ENCODE peak calls at places on chromosomes 5 and 9, in five cellular contexts. D is stomach, G is ovary, P is Peyer's patch, Q is adrenal gland. Y is an unnamed sample.

GRCh38 chr5:87169300-87169991 is 98.2 kb upstream of the RASA1 start:
- DNase-seq in G (no peak), P (no peak), Q (no peak), D (no peak), Y (no peak)

GRCh38 chr5:172920447-172920849 is 38.8 kb upstream of the RPL26L1 start:
- DNase-seq in G (no peak), Q (peak), P (no peak), D (no peak), Y (no peak)

GRCh38 chr9:69016366-69017096 is 2.6 kb upstream of the PRKACG start:
- DNase-seq in P (no peak), Q (no peak), G (no peak), D (no peak), Y (no peak)

GRCh38 chr9:130682490-130683121 is 11.0 kb upstream of the EXOSC2 start:
- DNase-seq in Q (peak), G (peak), P (peak), D (peak), Y (peak)

GRCh38 chr5:121144764-121145163 is 680.7 kb downstream of the PRR16 start:
- DNase-seq in Q (no peak), G (no peak), D (no peak), P (no peak), Y (peak)

GRCh38 chr5:16886366-16886736 is 49.7 kb downstream of the MYO10 start:
- DNase-seq in G (peak), D (no peak), Q (peak), P (no peak), Y (no peak)

GRCh38 chr9:68560131-68560844 is 19.6 kb upstream of the TMEM252 start:
- DNase-seq in D (peak), Q (peak), P (no peak), G (peak), Y (peak)

GRCh38 chr5:179227196-179227577 is 118.1 kb downstream of the ADAMTS2 start:
- DNase-seq in P (peak), G (no peak), Q (no peak), D (no peak), Y (no peak)

GRCh38 chr9:112239284-112239683 is 64.2 kb upstream of the SUSD1 start:
- DNase-seq in D (no peak), Q (no peak), P (no peak), G (no peak), Y (no peak)

GRCh38 chr9:134130503-134131375 is 5.1 kb upstream of the WDR5 start:
- DNase-seq in P (no peak), Q (peak), D (peak), G (peak), Y (no peak)

GRCh38 chr5:170832241-170832640 is 29.6 kb upstream of the RANBP17 start:
- DNase-seq in D (no peak), G (no peak), Q (no peak), P (no peak), Y (no peak)

GRCh38 chr5:58080573-58080972 is 379.3 kb downstream of the PLK2 start:
- DNase-seq in P (no peak), Q (no peak), G (no peak), D (no peak), Y (no peak)

GRCh38 chr9:72635197-72635596 is 113.8 kb downstream of the TMC1 start:
- DNase-seq in P (no peak), G (no peak), D (no peak), Q (no peak), Y (peak)

GRCh38 chr9:21687351-21687750 is 115.1 kb upstream of the MTAP start:
- DNase-seq in G (no peak), P (no peak), D (no peak), Q (no peak), Y (no peak)

GRCh38 chr9:77456829-77457437 is 191.2 kb downstream of the GNA14 start:
- DNase-seq in Q (peak), G (peak), D (peak), P (peak), Y (peak)

GRCh38 chr5:179313849-179314521 is 31.3 kb downstream of the ADAMTS2 start:
- DNase-seq in Q (peak), G (peak), P (peak), D (peak), Y (no peak)

GRCh38 chr9:91536211-91536691 is 112.6 kb upstream of the NFIL3 start:
- DNase-seq in P (peak), Q (no peak), D (no peak), G (no peak), Y (no peak)

GRCh38 chr9:117414906-117415583 is at the start of gene ASTN2:
- DNase-seq in Q (no peak), D (no peak), G (no peak), P (no peak), Y (no peak)

GRCh38 chr5:135322271-135322670 is 76.8 kb downstream of the MACROH2A1 start:
- DNase-seq in P (no peak), Q (peak), D (no peak), G (no peak), Y (no peak)

GRCh38 chr5:99639905-99640304 is 711.1 kb upstream of the CHD1 start:
- DNase-seq in D (no peak), P (no peak), G (no peak), Q (no peak), Y (no peak)

GRCh38 chr9:113164536-113165300 is 13.9 kb downstream of the SLC31A2 start:
- DNase-seq in Q (peak), P (no peak), G (peak), D (no peak), Y (peak)

GRCh38 chr5:179969110-179969509 is 61.4 kb upstream of the TBC1D9B start:
- DNase-seq in D (peak), G (no peak), Q (no peak), P (peak), Y (no peak)

GRCh38 chr9:94758844-94759243 is 32.3 kb downstream of the AOPEP start:
- DNase-seq in G (no peak), D (no peak), P (no peak), Q (no peak), Y (no peak)

GRCh38 chr9:115164511-115164974 is 46.6 kb upstream of the TNC start:
- DNase-seq in P (no peak), G (no peak), D (no peak), Q (no peak), Y (no peak)

GRCh38 chr9:14018061-14018460 is 295.9 kb downstream of the NFIB start:
- DNase-seq in D (no peak), Q (peak), P (no peak), G (peak), Y (no peak)

GRCh38 chr9:114989600-114990410 is 59.4 kb upstream of the TNFSF8 start:
- DNase-seq in P (no peak), G (no peak), D (no peak), Q (no peak), Y (no peak)

GRCh38 chr5:60365001-60365400 is 335.0 kb downstream of the DEPDC1B start:
- DNase-seq in P (no peak), G (no peak), D (no peak), Q (no peak), Y (no peak)

GRCh38 chr9:123470121-123470851 is 114.3 kb downstream of the CRB2 start:
- DNase-seq in P (no peak), G (no peak), Q (no peak), D (no peak), Y (no peak)
- TF ChIP-seq POLR2A in P (no peak), G (no peak), Q (no peak), D (no peak), Y (no peak)

DNA sequence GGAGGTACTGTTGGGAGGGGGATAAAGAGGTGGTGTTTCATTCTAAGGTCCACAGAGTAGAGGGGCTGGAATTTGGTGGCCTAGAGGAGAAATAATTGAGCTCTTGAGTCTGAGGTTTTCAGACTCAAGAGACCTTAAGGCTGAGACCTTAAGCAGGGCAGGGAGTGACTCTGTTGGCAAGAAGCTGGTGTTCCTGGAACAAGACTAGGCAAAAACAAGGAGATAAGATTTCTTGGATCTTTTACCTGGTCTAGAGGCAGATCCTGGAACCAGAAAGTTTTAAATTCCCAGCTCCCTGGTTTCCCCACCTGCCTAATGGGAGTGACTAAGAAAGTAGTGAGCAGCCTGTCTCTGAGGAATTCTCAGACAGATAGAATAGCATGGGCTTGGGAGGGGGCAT is 4.1 kb upstream of the CCL21 start:
- DNase-seq in Q (no peak), G (no peak), P (no peak), D (peak), Y (no peak)
- TF ChIP-seq POLR2A in Q (no peak), G (no peak), P (no peak), D (no peak), Y (no peak)

GRCh38 chr5:13251623-13252367 is 692.7 kb downstream of the DNAH5 start:
- DNase-seq in Q (no peak), G (no peak), P (no peak), D (peak), Y (no peak)
- TF ChIP-seq POLR2A in Q (no peak), G (no peak), P (no peak), D (no peak), Y (no peak)

GRCh38 chr5:43123887-43124286 is 3.2 kb downstream of the ZNF131 start:
- DNase-seq in P (no peak), G (no peak), D (no peak), Q (no peak), Y (no peak)

GRCh38 chr5:43115968-43116367 is 4.7 kb upstream of the ZNF131 start:
- DNase-seq in D (no peak), P (no peak), Q (no peak), G (no peak), Y (no peak)

GRCh38 chr5:43120720-43121564 is at the start of gene ZNF131:
- DNase-seq in D (peak), G (peak), P (peak), Q (peak), Y (peak)

GRCh38 chr5:43117092-43117491 is 3.6 kb upstream of the ZNF131 start:
- DNase-seq in Q (no peak), D (no peak), G (no peak), P (no peak), Y (no peak)

GRCh38 chr5:43121565-43122484 is 1.1 kb downstream of the ZNF131 start:
- DNase-seq in Q (peak), D (no peak), G (no peak), P (peak), Y (peak)
- TF ChIP-seq POLR2A in Q (peak), D (no peak), G (no peak), P (no peak), Y (peak)

DNA sequence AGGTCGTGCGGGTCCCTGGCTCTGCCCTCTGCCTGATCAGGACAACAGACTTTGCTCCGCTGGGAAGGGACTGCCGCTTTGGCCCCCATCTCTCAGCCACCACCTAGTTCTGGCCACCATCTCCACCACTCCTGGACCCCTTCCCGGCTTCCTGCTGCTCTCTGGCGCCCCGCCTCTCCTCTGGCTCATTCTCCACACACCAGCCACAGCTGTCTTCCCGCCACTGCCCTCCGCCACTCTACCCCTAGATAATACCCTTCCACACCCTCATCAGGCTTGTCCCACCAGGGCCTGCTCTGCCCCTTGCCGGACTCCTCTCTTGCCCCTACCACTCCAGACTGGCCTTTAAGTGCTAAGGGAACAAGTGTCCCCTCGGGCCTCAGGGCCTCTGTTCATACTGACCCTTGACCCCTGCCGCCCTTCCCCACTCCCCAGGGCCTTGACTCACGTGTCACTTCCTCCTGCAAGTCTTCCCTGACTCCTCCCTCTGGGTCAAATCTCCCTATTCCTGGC is 3.0 kb upstream of the CDX1 start:
- DNase-seq in P (peak), G (peak), Q (no peak), D (peak), Y (no peak)
- TF ChIP-seq POLR2A in P (peak), G (no peak), Q (no peak), D (no peak), Y (no peak)

DNA sequence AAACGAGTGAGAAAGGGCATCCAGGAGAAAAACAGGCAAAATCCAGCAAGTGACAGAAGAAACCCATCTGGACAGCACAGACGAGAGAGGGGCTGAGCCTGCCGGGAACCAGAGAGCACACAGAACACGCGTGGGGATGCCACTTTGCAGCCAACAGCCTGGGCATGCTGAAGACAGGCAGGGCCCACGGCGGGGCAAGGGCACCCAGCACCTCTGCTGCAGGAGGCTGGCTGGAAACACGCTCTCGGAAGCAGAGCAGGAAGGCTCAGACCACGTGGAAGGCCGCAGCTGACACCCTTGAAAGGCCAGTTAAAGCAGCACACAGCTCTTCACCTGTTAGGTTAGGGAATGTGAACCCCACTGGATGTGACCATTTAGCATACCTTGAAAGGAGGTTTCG is 76.1 kb downstream of the SECISBP2 start:
- DNase-seq in Q (no peak), G (no peak), P (no peak), D (no peak), Y (no peak)
- TF ChIP-seq POLR2A in Q (no peak), G (no peak), P (no peak), D (no peak), Y (no peak)

GRCh38 chr9:93592389-93593021 is 16.1 kb downstream of the PHF2 start:
- DNase-seq in D (no peak), P (no peak), G (no peak), Q (no peak), Y (peak)
- TF ChIP-seq POLR2A in D (no peak), P (no peak), G (no peak), Q (no peak), Y (no peak)

GRCh38 chr5:132325691-132326090 is 31.5 kb downstream of the SLC22A4 start:
- DNase-seq in D (no peak), Q (no peak), P (no peak), G (no peak), Y (no peak)
- TF ChIP-seq POLR2A in D (no peak), Q (no peak), P (no peak), G (no peak), Y (no peak)